ENCODE peak calls at places on chromosomes 12 and 14, in six cellular contexts. L is omental fat pad, J is ovary, V is fibroblast of lung, R is body of pancreas, W is transverse colon. Q is an unnamed sample.

GRCh38 chr14:24253936-24254335 is 9.0 kb downstream of the TGM1 start:
- DNase-seq in L (no peak), J (no peak), V (no peak), R (no peak), W (no peak), Q (no peak)

GRCh38 chr14:28772613-28773012 is 6.0 kb downstream of the FOXG1 start:
- DNase-seq in L (no peak), J (no peak), V (peak), R (no peak), W (no peak), Q (no peak)

GRCh38 chr12:82361461-82361915 is 3.2 kb downstream of the METTL25 start:
- DNase-seq in L (no peak), J (no peak), V (no peak), R (no peak), W (no peak), Q (no peak)

GRCh38 chr12:25529738-25530137 is 23.3 kb downstream of the LMNTD1 start:
- DNase-seq in L (no peak), J (no peak), V (peak), R (no peak), W (no peak), Q (no peak)

GRCh38 chr14:93395227-93395626 is 35.5 kb upstream of the UNC79 start:
- DNase-seq in L (no peak), J (no peak), V (no peak), R (no peak), W (no peak), Q (no peak)

GRCh38 chr14:75905505-75905904 is 76.3 kb downstream of the TGFB3 start:
- DNase-seq in L (no peak), J (peak), V (peak), R (peak), W (peak), Q (no peak)

GRCh38 chr14:68896132-68896531 is 83.0 kb downstream of the ACTN1 start:
- DNase-seq in L (no peak), J (no peak), V (no peak), R (no peak), W (no peak), Q (no peak)

GRCh38 chr14:30597496-30597895 is 24.6 kb upstream of the SCFD1 start:
- DNase-seq in L (no peak), J (no peak), V (no peak), R (no peak), W (no peak), Q (no peak)

GRCh38 chr14:51724650-51725049 is 72.9 kb downstream of the FRMD6 start:
- DNase-seq in L (no peak), J (no peak), V (no peak), R (no peak), W (no peak), Q (no peak)

GRCh38 chr12:116534341-116535121 is 24.6 kb upstream of the MAP1LC3B2 start:
- DNase-seq in L (peak), J (no peak), V (peak), R (no peak), W (no peak), Q (peak)

GRCh38 chr14:26394114-26394855 is 203.5 kb downstream of the NOVA1 start:
- DNase-seq in L (no peak), J (no peak), V (peak), R (peak), W (peak), Q (no peak)

GRCh38 chr14:23425169-23425568 is 10.3 kb downstream of the MYH7 start:
- DNase-seq in L (no peak), J (no peak), V (no peak), R (no peak), W (no peak), Q (no peak)

GRCh38 chr14:96623676-96624484 is 121.7 kb downstream of the PAPOLA start:
- DNase-seq in L (no peak), J (no peak), V (no peak), R (no peak), W (no peak), Q (no peak)

GRCh38 chr14:101715209-101716076 is 46.1 kb upstream of the PPP2R5C start:
- DNase-seq in L (no peak), J (no peak), V (no peak), R (no peak), W (no peak), Q (no peak)

GRCh38 chr14:32601908-32602307 is 272.8 kb downstream of the AKAP6 start:
- DNase-seq in L (no peak), J (no peak), V (peak), R (no peak), W (no peak), Q (no peak)

GRCh38 chr14:89011727-89012271 is 187.3 kb downstream of the TTC8 start:
- DNase-seq in L (no peak), J (no peak), V (no peak), R (no peak), W (no peak), Q (no peak)

GRCh38 chr12:93149228-93149627 is 220.1 kb upstream of the EEA1 start:
- DNase-seq in L (no peak), J (no peak), V (no peak), R (no peak), W (no peak), Q (no peak)

GRCh38 chr14:87233266-87233665 is 759.7 kb downstream of the GALC start:
- DNase-seq in L (no peak), J (no peak), V (no peak), R (no peak), W (no peak), Q (no peak)

GRCh38 chr14:89237923-89238529 is 179.0 kb downstream of the FOXN3 start:
- DNase-seq in L (no peak), J (no peak), V (no peak), R (no peak), W (no peak), Q (no peak)

GRCh38 chr12:6962285-6963015 is 8.0 kb downstream of the PHB2 start:
- DNase-seq in L (no peak), J (peak), V (no peak), R (peak), W (peak), Q (no peak)

GRCh38 chr12:18684430-18684829 is 53.4 kb downstream of the PLCZ1 start:
- DNase-seq in L (no peak), J (no peak), V (peak), R (no peak), W (no peak), Q (no peak)

GRCh38 chr14:79564371-79564770 is 646.9 kb downstream of the DIO2 start:
- DNase-seq in L (no peak), J (no peak), V (peak), R (no peak), W (no peak), Q (no peak)

GRCh38 chr12:25394025-25394424 is 143.3 kb upstream of the KRAS start:
- DNase-seq in L (no peak), J (no peak), V (no peak), R (no peak), W (no peak), Q (no peak)

GRCh38 chr14:29243355-29243754 is 476.8 kb downstream of the FOXG1 start:
- DNase-seq in L (no peak), J (no peak), V (peak), R (no peak), W (no peak), Q (no peak)

GRCh38 chr14:101364503-101365328 is 196.6 kb upstream of the DIO3 start:
- DNase-seq in L (peak), J (peak), V (no peak), R (peak), W (peak), Q (no peak)

GRCh38 chr14:104891121-104891551 is 26.1 kb downstream of the CEP170B start:
- DNase-seq in L (no peak), J (no peak), V (no peak), R (no peak), W (no peak), Q (no peak)

GRCh38 chr14:75906680-75907280 is 75.0 kb downstream of the TGFB3 start:
- DNase-seq in L (peak), J (peak), V (peak), R (peak), W (peak), Q (peak)

GRCh38 chr12:113647048-113647447 is 175.4 kb upstream of the LHX5 start:
- DNase-seq in L (no peak), J (no peak), V (no peak), R (no peak), W (no peak), Q (peak)

GRCh38 chr12:50166776-50167025 is 468 bp downstream of the CERS5 start:
- DNase-seq in L (no peak), J (peak), V (peak), R (peak), W (no peak), Q (no peak)

GRCh38 chr12:132166093-132166492 is 21.8 kb downstream of the NOC4L start:
- DNase-seq in L (no peak), J (no peak), V (no peak), R (no peak), W (no peak), Q (no peak)

GRCh38 chr12:68613209-68613904 is 2.7 kb downstream of the RAP1B start:
- DNase-seq in L (no peak), J (no peak), V (no peak), R (no peak), W (no peak), Q (no peak)

GRCh38 chr14:49977126-49977841 is 84.4 kb downstream of the ARF6 start:
- DNase-seq in L (no peak), J (no peak), V (no peak), R (no peak), W (no peak), Q (no peak)

GRCh38 chr12:108995370-108995992 is 25.4 kb downstream of the SVOP start:
- DNase-seq in L (no peak), J (no peak), V (no peak), R (no peak), W (no peak), Q (no peak)

GRCh38 chr12:26489908-26490307 is 294.5 kb downstream of the SSPN start:
- DNase-seq in L (no peak), J (no peak), V (no peak), R (no peak), W (no peak), Q (no peak)

GRCh38 chr14:51780741-51781140 is 79.7 kb upstream of the GNG2 start:
- DNase-seq in L (no peak), J (no peak), V (peak), R (no peak), W (no peak), Q (no peak)

GRCh38 chr14:95419569-95419968 is 96.9 kb downstream of the SYNE3 start:
- DNase-seq in L (no peak), J (no peak), V (no peak), R (no peak), W (no peak), Q (no peak)

GRCh38 chr14:60195179-60195810 is 30.1 kb upstream of the DHRS7 start:
- DNase-seq in L (no peak), J (no peak), V (no peak), R (no peak), W (no peak), Q (no peak)
- TF ChIP-seq CTCF in L (no peak), J (no peak), V (no peak), R (no peak), W (no peak), Q (no peak)

GRCh38 chr12:94875525-94875924 is 128.0 kb downstream of the NDUFA12 start:
- DNase-seq in L (no peak), J (no peak), V (no peak), R (no peak), W (no peak), Q (no peak)
- TF ChIP-seq CTCF in L (no peak), J (no peak), V (no peak), R (no peak), W (peak), Q (no peak)

GRCh38 chr12:71754461-71755145 is at the start of gene RAB21:
- DNase-seq in L (peak), J (peak), V (peak), R (peak), W (peak), Q (peak)
- TF ChIP-seq CTCF in L (no peak), J (peak), V (no peak), R (peak), W (peak), Q (peak)

GRCh38 chr12:45731376-45731775 is 1.9 kb downstream of the ARID2 start:
- DNase-seq in L (no peak), J (no peak), V (no peak), R (no peak), W (no peak), Q (no peak)
- TF ChIP-seq CTCF in L (no peak), J (no peak), V (no peak), R (no peak), W (no peak), Q (no peak)

DNA sequence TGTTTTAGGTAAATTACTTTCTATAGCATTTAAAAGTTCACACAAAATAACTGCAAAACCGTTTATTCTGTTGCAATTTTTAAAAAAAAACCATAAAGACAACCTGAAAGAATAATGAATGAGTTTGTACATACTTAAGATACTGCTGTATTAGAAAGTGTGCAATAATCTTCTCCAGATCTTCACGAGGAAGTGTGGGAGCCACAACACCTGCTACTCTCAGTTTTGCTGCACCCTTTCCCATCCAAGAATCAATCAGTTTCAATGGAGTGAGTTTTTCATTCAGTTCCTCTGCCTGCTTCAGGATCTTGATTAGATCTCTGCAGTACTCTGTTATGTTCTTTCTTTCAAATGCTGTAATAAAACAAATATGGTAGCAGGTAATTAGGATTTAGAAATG is 30.1 kb downstream of the RECQL start:
- DNase-seq in L (no peak), J (no peak), V (no peak), R (peak), W (no peak), Q (no peak)
- TF ChIP-seq CTCF in L (no peak), J (no peak), V (no peak), R (no peak), W (no peak), Q (no peak)